ENCODE peak calls at places on chromosome 4, in six cellular contexts. A, V, X, B, Z and M are unnamed samples.

GRCh38 chr4:183347586-183347985 is 25.4 kb upstream of the CLDN24 start:
- DNase-seq in A (no peak), V (no peak), X (no peak), Z (no peak), B (no peak), M (no peak)

GRCh38 chr4:128390475-128390996 is 102.9 kb upstream of the PGRMC2 start:
- DNase-seq in Z (no peak), B (no peak), V (no peak), A (no peak), X (no peak), M (no peak)

GRCh38 chr4:160811956-160812355 is 1351.8 kb downstream of the FSTL5 start:
- DNase-seq in A (no peak), Z (no peak), X (no peak), V (no peak), B (no peak), M (no peak)

GRCh38 chr4:45662996-45663395 is 460.9 kb downstream of the GABRG1 start:
- DNase-seq in Z (no peak), B (no peak), V (no peak), X (peak; percentile 1), A (peak; percentile 39), M (no peak)

GRCh38 chr4:8283161-8283560 is 13.6 kb downstream of the HTRA3 start:
- DNase-seq in B (no peak), X (no peak), Z (no peak), V (no peak), A (peak; percentile 13), M (no peak)

GRCh38 chr4:113468165-113469022 is 293.1 kb downstream of the CAMK2D start:
- DNase-seq in Z (no peak), B (peak; percentile 62), V (peak; percentile 7), A (peak; percentile 84), X (no peak), M (peak; percentile 96)

GRCh38 chr4:128810871-128811570 is 1.5 kb downstream of the JADE1 start:
- DNase-seq in V (peak; percentile 66), B (peak; percentile 68), A (peak; percentile 78), Z (peak; percentile 77), X (peak; percentile 78), M (peak; percentile 98)

GRCh38 chr4:109005523-109005922 is 242.7 kb upstream of the ETNPPL start:
- DNase-seq in X (no peak), A (no peak), B (no peak), Z (no peak), V (no peak), M (no peak)

GRCh38 chr4:147101678-147102077 is 156.0 kb upstream of the TTC29 start:
- DNase-seq in Z (no peak), B (no peak), A (no peak), X (no peak), V (no peak), M (no peak)

GRCh38 chr4:176443117-176443516 is 123.4 kb downstream of the SPCS3 start:
- DNase-seq in X (no peak), B (no peak), A (no peak), Z (no peak), V (no peak), M (no peak)

GRCh38 chr4:53861856-53862610 is 202.4 kb downstream of the CHIC2 start:
- DNase-seq in A (peak; percentile 49), V (no peak), B (no peak), X (no peak), Z (no peak), M (peak; percentile 17)

GRCh38 chr4:76753814-76754213 is 144.1 kb downstream of the SOWAHB start:
- DNase-seq in X (no peak), Z (no peak), A (no peak), V (no peak), B (no peak), M (no peak)

GRCh38 chr4:47731182-47731581 is 106.7 kb downstream of the CORIN start:
- DNase-seq in A (no peak), X (no peak), V (no peak), B (no peak), Z (no peak), M (no peak)

GRCh38 chr4:182354106-182354505 is 110.9 kb downstream of the TENM3 start:
- DNase-seq in X (no peak), A (no peak), B (no peak), Z (no peak), V (no peak), M (no peak)

GRCh38 chr4:2175990-2176698 is 65.8 kb downstream of the HAUS3 start:
- DNase-seq in V (no peak), X (no peak), A (no peak), Z (no peak), B (no peak), M (no peak)

GRCh38 chr4:142558851-142559250 is 287.2 kb downstream of the INPP4B start:
- DNase-seq in X (no peak), B (no peak), A (no peak), V (no peak), Z (no peak), M (peak; percentile 22)

GRCh38 chr4:104416725-104417363 is 77.8 kb downstream of the CXXC4 start:
- DNase-seq in Z (no peak), V (no peak), B (no peak), X (no peak), A (no peak), M (peak; percentile 22)

GRCh38 chr4:65670331-65671031 is at the start of gene EPHA5:
- DNase-seq in V (peak; percentile 70), B (peak; percentile 89), A (peak; percentile 69), X (peak; percentile 76), Z (no peak), M (peak; percentile 93)

GRCh38 chr4:7559741-7560376 is 125.1 kb upstream of the PSAPL1 start:
- DNase-seq in A (no peak), Z (no peak), V (no peak), X (peak; percentile 82), B (no peak), M (no peak)

GRCh38 chr4:101022151-101023024 is 324.9 kb downstream of the PPP3CA start:
- DNase-seq in A (no peak), V (no peak), X (no peak), B (no peak), Z (no peak), M (no peak)

GRCh38 chr4:16721618-16722291 is 176.7 kb downstream of the LDB2 start:
- DNase-seq in A (peak; percentile 26), X (no peak), V (no peak), Z (no peak), B (no peak), M (no peak)